ENCODE peak calls at places on chromosomes 13 and 19, in seven cellular contexts. B is transverse colon, Z is H1, G is breast epithelium, D is endothelial cell of umbilical vein, N is Panc1, L is vagina. V is an unnamed sample.
A peak's percentile ranks its signal among the peaks of the same experiment; 100 is the strongest.

GRCh38 chr19:23436318-23436717 is 41.0 kb upstream of the ZNF91 start:
- DNase-seq in B (no peak), Z (no peak), G (no peak), D (no peak), N (no peak), L (no peak), V (no peak)

GRCh38 chr19:16067205-16067938 is 8.9 kb upstream of the TPM4 start:
- DNase-seq in B (peak; percentile 82), Z (no peak), G (peak; percentile 87), D (peak; percentile 50), N (no peak), L (no peak), V (no peak)

GRCh38 chr13:50589651-50590054 is 253.8 kb downstream of the DLEU7 start:
- DNase-seq in B (no peak), Z (no peak), G (no peak), D (no peak), N (no peak), L (no peak), V (no peak)

GRCh38 chr13:31807090-31807541 is 67.8 kb downstream of the RXFP2 start:
- DNase-seq in B (no peak), Z (no peak), G (no peak), D (no peak), N (no peak), L (no peak), V (no peak)

GRCh38 chr13:40187324-40187795 is 479.1 kb downstream of the FOXO1 start:
- DNase-seq in B (no peak), Z (no peak), G (no peak), D (no peak), N (no peak), L (no peak), V (no peak)

GRCh38 chr19:19186742-19187141 is 5.2 kb downstream of the BORCS8 start:
- DNase-seq in B (no peak), Z (no peak), G (no peak), D (no peak), N (no peak), L (no peak), V (no peak)

GRCh38 chr19:38679839-38680238 is 32.4 kb downstream of the ACTN4 start:
- DNase-seq in B (no peak), Z (no peak), G (no peak), D (no peak), N (no peak), L (no peak), V (no peak)

GRCh38 chr19:52613299-52613906 is 24.8 kb downstream of the ZNF83 start:
- DNase-seq in B (no peak), Z (no peak), G (no peak), D (no peak), N (no peak), L (no peak), V (no peak)

GRCh38 chr19:53517114-53517741 is 20.7 kb upstream of the ZNF331 start:
- DNase-seq in B (no peak), Z (no peak), G (no peak), D (no peak), N (no peak), L (no peak), V (no peak)

GRCh38 chr19:13707901-13708300 is 56.4 kb upstream of the MRI1 start:
- DNase-seq in B (no peak), Z (no peak), G (no peak), D (no peak), N (no peak), L (no peak), V (no peak)

GRCh38 chr13:46994492-46994891 is 97.6 kb upstream of the HTR2A start:
- DNase-seq in B (no peak), Z (no peak), G (no peak), D (no peak), N (no peak), L (no peak), V (no peak)

GRCh38 chr13:111359237-111359915 is 38.9 kb downstream of the TEX29 start:
- DNase-seq in B (no peak), Z (no peak), G (no peak), D (no peak), N (no peak), L (peak; percentile 46), V (peak; percentile 77)

GRCh38 chr13:108214511-108215383 is 589 bp downstream of the LIG4 start:
- DNase-seq in B (no peak), Z (no peak), G (no peak), D (no peak), N (no peak), L (no peak), V (no peak)

GRCh38 chr13:76512676-76513277 is 373.4 kb downstream of the KCTD12 start:
- DNase-seq in B (no peak), Z (no peak), G (no peak), D (peak; percentile 98), N (no peak), L (no peak), V (no peak)

GRCh38 chr13:96089749-96090239 is at the start of gene HS6ST3:
- DNase-seq in B (no peak), Z (peak; percentile 38), G (no peak), D (peak; percentile 15), N (no peak), L (no peak), V (no peak)

GRCh38 chr19:44765949-44766335 is 11.7 kb upstream of the CBLC start:
- DNase-seq in B (no peak), Z (no peak), G (no peak), D (no peak), N (no peak), L (no peak), V (no peak)
- H3K4me1 ChIP-seq in B (peaks cover 45% of the 10 kb centered on the region), Z (peaks cover 2% of the 10 kb centered on the region), G (no peaks in the 10 kb centered on the region), D (no peaks in the 10 kb centered on the region), N (peaks cover 6% of the 10 kb centered on the region), L (no peaks in the 10 kb centered on the region), V (peaks cover 8% of the 10 kb centered on the region)

GRCh38 chr13:48302920-48303330 is 626 bp upstream of the RB1 start:
- DNase-seq in B (no peak), Z (no peak), G (no peak), D (no peak), N (no peak), L (no peak), V (no peak)

GRCh38 chr13:48304132-48304876 is 753 bp downstream of the RB1 start:
- DNase-seq in B (peak; percentile 57), Z (no peak), G (no peak), D (peak; percentile 66), N (no peak), L (no peak), V (no peak)

GRCh38 chr13:48299591-48299990 is 4.0 kb upstream of the RB1 start:
- DNase-seq in B (no peak), Z (no peak), G (no peak), D (no peak), N (no peak), L (no peak), V (no peak)

GRCh38 chr13:48303331-48304131 is at the start of gene RB1:
- DNase-seq in B (peak; percentile 94), Z (no peak), G (peak; percentile 86), D (peak; percentile 92), N (no peak), L (no peak), V (peak; percentile 95)
- TF ChIP-seq POLR2AphosphoS5 in B (peak; percentile 99), Z (peak; percentile 82), G (peak; percentile 97), D (peak; percentile 88), N (peak; percentile 84), L (peak; percentile 86), V (peak; percentile 99)

DNA sequence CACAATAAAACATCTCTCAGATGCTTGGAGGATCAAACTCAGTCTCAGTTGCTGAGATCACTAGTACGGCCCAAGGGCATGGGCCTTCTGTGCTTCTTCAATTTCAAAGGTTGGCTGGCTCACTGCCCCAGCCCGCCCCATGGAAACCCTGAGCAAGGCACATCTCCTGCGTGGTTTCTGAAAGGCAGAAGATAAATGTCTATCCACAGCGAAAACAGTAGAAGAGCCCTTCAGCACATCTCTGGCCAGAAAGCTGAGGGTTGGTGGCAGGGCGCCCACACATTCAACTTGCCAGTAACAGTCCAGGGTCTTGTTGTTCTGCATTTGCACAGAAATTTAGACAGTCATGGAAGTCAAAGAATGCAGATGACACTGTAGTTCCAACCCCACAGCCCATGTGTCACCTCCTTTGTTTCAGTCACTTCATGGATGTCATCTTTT is 24.0 kb upstream of the KATNAL1 start:
- DNase-seq in B (peak; percentile 26), Z (no peak), G (no peak), D (no peak), N (no peak), L (no peak), V (no peak)
- H3K4me1 ChIP-seq in B (peaks cover 25% of the 10 kb centered on the region), Z (no peaks in the 10 kb centered on the region), G (no peaks in the 10 kb centered on the region), D (no peaks in the 10 kb centered on the region), N (peaks cover 4% of the 10 kb centered on the region), L (peaks cover 25% of the 10 kb centered on the region), V (peaks cover 17% of the 10 kb centered on the region)

GRCh38 chr19:56110515-56111448 is 10.3 kb downstream of the ZNF787 start:
- DNase-seq in B (peak; percentile 40), Z (no peak), G (no peak), D (peak; percentile 61), N (no peak), L (no peak), V (no peak)
- TF ChIP-seq POLR2AphosphoS5 in B (no peak), Z (no peak), G (no peak), D (no peak), N (peak; percentile 68), L (peak; percentile 29), V (peak; percentile 57)

DNA sequence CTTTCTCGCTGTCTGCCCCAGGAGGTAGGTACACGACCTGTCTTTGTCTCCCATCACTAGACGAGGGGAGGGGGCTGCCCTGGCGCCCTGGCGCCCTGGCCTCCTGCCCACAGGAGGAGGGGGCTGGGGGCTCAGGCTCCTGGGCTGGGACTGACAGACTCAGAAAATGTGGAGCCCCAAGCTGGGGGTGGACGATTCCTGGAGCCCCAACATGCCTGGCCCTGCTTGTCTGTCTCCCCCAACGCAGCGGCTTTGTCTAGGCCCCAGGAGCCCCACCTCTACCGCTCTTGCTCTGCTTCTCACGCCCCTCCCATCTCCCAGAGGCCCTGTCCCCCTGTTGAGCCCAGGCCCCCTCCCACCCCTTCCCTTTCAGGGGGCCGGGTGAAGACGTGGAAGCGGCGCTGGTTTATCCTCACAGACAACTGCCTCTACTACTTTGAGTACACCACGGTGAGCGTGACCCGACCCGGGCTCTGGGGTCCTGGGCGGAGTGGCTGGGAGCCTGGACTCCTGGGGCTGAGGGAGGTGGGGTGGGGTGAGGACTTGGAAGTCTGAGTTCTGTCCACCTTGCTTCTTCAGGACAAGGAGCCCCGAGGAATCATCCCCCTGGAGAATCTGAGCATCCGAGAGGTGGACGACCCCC is 8.6 kb downstream of the CYTH2 start:
- DNase-seq in B (no peak), Z (no peak), G (no peak), D (no peak), N (no peak), L (no peak), V (no peak)
- H3K4me1 ChIP-seq in B (peaks cover 14% of the 10 kb centered on the region), Z (peaks cover 1% of the 10 kb centered on the region), G (no peaks in the 10 kb centered on the region), D (peaks cover 23% of the 10 kb centered on the region), N (peaks cover 7% of the 10 kb centered on the region), L (peaks cover 16% of the 10 kb centered on the region), V (peaks cover 27% of the 10 kb centered on the region)

DNA sequence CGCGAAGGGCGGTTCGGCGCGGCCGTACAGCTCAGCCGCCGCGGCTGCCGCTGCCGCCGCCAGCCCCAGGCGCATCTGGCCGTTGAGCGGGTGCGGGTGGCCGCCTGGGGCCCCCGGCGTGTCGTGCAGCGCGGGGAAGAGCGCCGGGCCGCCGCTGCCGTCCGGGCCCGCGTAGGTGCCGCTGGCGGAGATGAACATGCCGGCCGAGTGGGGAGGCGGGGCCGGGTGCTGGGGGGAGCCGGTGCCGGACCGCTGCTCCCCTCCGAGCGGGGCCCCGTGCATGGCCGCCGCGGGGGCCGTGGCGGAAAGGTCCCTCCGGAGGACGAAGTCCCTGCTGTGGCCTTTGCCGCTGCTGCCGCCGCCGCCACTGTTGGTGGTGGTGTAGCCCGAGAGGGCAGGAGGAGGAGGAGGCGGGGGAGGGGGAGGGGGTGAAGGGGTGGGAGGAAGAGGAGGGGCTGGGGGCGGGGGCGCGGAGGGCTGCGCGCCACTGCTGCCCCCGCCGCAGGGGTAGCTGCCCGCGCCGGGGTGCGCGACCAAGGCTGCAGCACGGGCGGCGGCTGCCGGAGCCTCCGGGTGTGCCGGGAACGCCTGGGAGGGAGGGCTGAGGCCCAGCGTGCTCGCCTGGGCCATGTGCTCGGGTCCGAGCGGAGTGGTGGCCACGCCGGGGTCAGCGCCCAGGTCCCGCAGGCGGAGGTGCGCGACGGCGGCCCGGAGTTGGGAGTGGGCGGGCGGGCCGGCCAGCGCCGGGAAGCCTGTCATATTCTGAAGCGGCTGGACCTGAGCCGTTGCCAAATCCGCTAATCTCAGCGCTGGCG is 599 bp downstream of the ZIC5 start:
- DNase-seq in B (no peak), Z (no peak), G (no peak), D (no peak), N (no peak), L (no peak), V (no peak)
- TF ChIP-seq POLR2AphosphoS5 in B (no peak), Z (peak; percentile 66), G (no peak), D (no peak), N (peak; percentile 21), L (no peak), V (no peak)

V was measured in esophagus muscularis mucosa.